ENCODE peak calls at places on chromosomes 12 and 14, in nine cellular contexts. X is transverse colon, U is right atrium auricular region, B is OCI-LY7, O is neuronal stem cell, W is aorta, M is psoas muscle, C is stomach, I is mammary epithelial cell. Q is an unnamed sample.

GRCh38 chr14:73462078-73462715 is 3.9 kb upstream of the NUMB start:
- DNase-seq in X (peak; percentile 88), U (peak; percentile 61), B (no peak), O (no peak), W (peak; percentile 60), M (no peak), C (peak; percentile 92), I (no peak), Q (peak; percentile 58)

GRCh38 chr12:114430306-114430705 is 24.4 kb upstream of the TBX5 start:
- DNase-seq in X (no peak), U (no peak), B (no peak), O (no peak), W (no peak), M (no peak), C (no peak), I (no peak), Q (no peak)

GRCh38 chr12:54526800-54527630 is 22.4 kb upstream of the PDE1B start:
- DNase-seq in X (peak; percentile 25), U (no peak), B (peak; percentile 47), O (peak; percentile 75), W (no peak), M (peak; percentile 22), C (peak; percentile 39), I (peak; percentile 14), Q (no peak)

GRCh38 chr12:9635014-9635413 is 27.3 kb upstream of the KLRB1 start:
- DNase-seq in X (no peak), U (no peak), B (no peak), O (no peak), W (no peak), M (no peak), C (no peak), I (no peak), Q (no peak)

GRCh38 chr14:75041613-75042012 is 9.7 kb downstream of the MLH3 start:
- DNase-seq in X (peak; percentile 46), U (no peak), B (no peak), O (no peak), W (no peak), M (no peak), C (no peak), I (peak; percentile 28), Q (no peak)

GRCh38 chr12:45651029-45651428 is 78.5 kb upstream of the ARID2 start:
- DNase-seq in X (no peak), U (no peak), B (no peak), O (no peak), W (no peak), M (no peak), C (no peak), I (no peak), Q (no peak)

GRCh38 chr12:125983094-125983783 is 918.0 kb downstream of the AACS start:
- DNase-seq in X (peak; percentile 9), U (no peak), B (no peak), O (peak; percentile 95), W (peak; percentile 54), M (no peak), C (peak; percentile 25), I (no peak), Q (peak; percentile 65)

GRCh38 chr14:36271939-36272907 is 48.2 kb downstream of the MBIP start:
- DNase-seq in X (peak; percentile 15), U (no peak), B (no peak), O (no peak), W (no peak), M (no peak), C (no peak), I (peak; percentile 52), Q (no peak)

GRCh38 chr12:106764738-106765137 is 9.7 kb upstream of the RIC8B start:
- DNase-seq in X (no peak), U (no peak), B (no peak), O (no peak), W (peak; percentile 54), M (no peak), C (no peak), I (no peak), Q (no peak)

DNA sequence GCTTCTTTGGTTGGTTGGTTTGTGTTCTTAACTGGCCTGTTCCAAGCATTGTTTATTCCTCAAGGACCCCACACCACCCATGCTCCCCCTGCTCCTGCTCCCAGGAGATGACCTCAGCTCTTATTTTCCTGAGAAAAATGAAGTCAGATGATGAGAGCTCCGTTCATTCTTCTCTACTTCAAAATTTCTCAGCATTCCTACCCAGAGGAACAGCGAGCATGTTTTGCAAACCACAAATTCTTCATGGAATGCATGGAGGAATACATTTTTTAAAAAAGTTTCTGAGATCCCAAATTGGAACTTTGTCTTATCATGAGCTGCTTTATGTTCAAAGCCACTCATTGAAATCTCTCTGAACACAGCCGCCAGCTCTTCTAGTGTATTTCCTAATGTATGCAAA is 44.9 kb downstream of the SYNE2 start:
- DNase-seq in X (no peak), U (no peak), B (no peak), O (no peak), W (no peak), M (no peak), C (no peak), I (no peak), Q (no peak)
- H3K4me1 ChIP-seq in X (peaks cover 19% of the 10 kb centered on the region), U (peaks cover 68% of the 10 kb centered on the region), B (peaks cover 4% of the 10 kb centered on the region), O (peaks cover 6% of the 10 kb centered on the region), W (peaks cover 3% of the 10 kb centered on the region), M (peaks cover 36% of the 10 kb centered on the region), C (peaks cover 33% of the 10 kb centered on the region), I (peaks cover 28% of the 10 kb centered on the region), Q (no peaks in the 10 kb centered on the region)

GRCh38 chr12:71666259-71666658 is 2.2 kb downstream of the THAP2 start:
- DNase-seq in X (no peak), U (no peak), B (no peak), O (no peak), W (no peak), M (no peak), C (no peak), I (no peak), Q (no peak)

GRCh38 chr12:71664411-71665108 is 459 bp downstream of the THAP2 start:
- DNase-seq in X (no peak), U (no peak), B (no peak), O (no peak), W (no peak), M (no peak), C (no peak), I (peak; percentile 16), Q (no peak)

GRCh38 chr12:71663561-71664410 is at the start of the genes THAP2 and ZFC3H1:
- DNase-seq in X (peak; percentile 94), U (peak; percentile 96), B (peak; percentile 99), O (peak; percentile 97), W (peak; percentile 96), M (peak; percentile 89), C (peak; percentile 94), I (peak; percentile 99), Q (peak; percentile 97)

GRCh38 chr12:71662861-71663560 is 637 bp downstream of the ZFC3H1 start:
- DNase-seq in X (peak; percentile 73), U (peak; percentile 70), B (peak; percentile 64), O (peak; percentile 54), W (peak; percentile 79), M (peak; percentile 65), C (peak; percentile 62), I (peak; percentile 88), Q (peak; percentile 68)

GRCh38 chr12:71665109-71665476 is 992 bp downstream of the THAP2 start:
- DNase-seq in X (no peak), U (no peak), B (no peak), O (no peak), W (no peak), M (no peak), C (peak; percentile 27), I (no peak), Q (no peak)
- H3K4me1 ChIP-seq in X (peaks cover 16% of the 10 kb centered on the region), U (peaks cover 29% of the 10 kb centered on the region), B (peaks cover 28% of the 10 kb centered on the region), O (peaks cover 2% of the 10 kb centered on the region), W (no peaks in the 10 kb centered on the region), M (peaks cover 27% of the 10 kb centered on the region), C (peaks cover 14% of the 10 kb centered on the region), I (peaks cover 13% of the 10 kb centered on the region), Q (peaks cover 7% of the 10 kb centered on the region)

DNA sequence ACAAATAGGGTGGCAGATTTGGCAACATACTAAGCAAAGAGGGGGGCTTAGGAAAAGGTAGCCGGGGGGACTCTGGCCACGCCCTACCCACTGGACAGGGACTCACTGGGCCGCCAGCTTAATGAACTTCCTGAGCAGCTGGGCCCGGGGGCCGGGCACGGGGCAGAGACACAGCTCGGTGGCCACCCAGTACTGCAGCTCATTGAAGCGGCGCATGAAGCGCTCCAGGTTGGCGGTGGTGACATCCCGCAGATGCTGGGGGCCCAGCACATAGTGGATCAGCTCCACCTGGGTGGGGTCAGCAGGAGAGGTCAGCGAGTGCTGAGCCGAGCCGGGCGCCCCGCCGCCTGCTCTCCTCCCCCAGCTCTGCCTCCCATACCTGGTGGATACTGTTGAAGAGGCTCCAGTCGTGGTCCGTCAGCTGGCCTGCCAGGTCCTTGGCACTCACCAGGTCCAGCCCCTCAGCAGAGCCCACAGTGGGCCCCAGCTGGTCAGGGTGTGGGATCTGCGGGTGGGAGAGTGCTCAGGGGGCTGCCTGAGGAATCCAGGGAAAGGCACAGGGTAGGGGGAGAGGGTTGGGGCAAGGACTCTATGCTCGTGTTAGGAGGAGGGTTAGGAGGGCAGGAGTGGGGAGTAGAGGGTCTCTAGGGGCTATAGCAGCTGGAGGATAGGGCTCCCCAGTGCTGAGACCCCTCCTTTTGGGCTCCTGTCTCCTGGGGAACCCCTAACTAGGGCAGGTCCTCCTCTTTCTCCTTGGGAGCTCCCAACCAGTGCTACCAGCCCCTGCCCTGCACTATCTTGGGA is 15.4 kb upstream of the ENDOU start:
- DNase-seq in X (peak; percentile 58), U (no peak), B (peak; percentile 62), O (no peak), W (no peak), M (no peak), C (no peak), I (no peak), Q (no peak)
- H3K4me1 ChIP-seq in X (peaks cover 17% of the 10 kb centered on the region), U (peaks cover 73% of the 10 kb centered on the region), B (peaks cover 30% of the 10 kb centered on the region), O (peaks cover 24% of the 10 kb centered on the region), W (peaks cover 1% of the 10 kb centered on the region), M (peaks cover 23% of the 10 kb centered on the region), C (peaks cover 34% of the 10 kb centered on the region), I (peaks cover 21% of the 10 kb centered on the region), Q (peaks cover 5% of the 10 kb centered on the region)

GRCh38 chr12:27552886-27553560 is 29.0 kb downstream of the PPFIBP1 start:
- DNase-seq in X (no peak), U (no peak), B (no peak), O (no peak), W (no peak), M (no peak), C (no peak), I (peak; percentile 64), Q (no peak)

GRCh38 chr12:27550653-27550975 is 26.6 kb downstream of the PPFIBP1 start:
- DNase-seq in X (no peak), U (no peak), B (no peak), O (no peak), W (no peak), M (no peak), C (no peak), I (peak; percentile 61), Q (no peak)

GRCh38 chr12:27551172-27551840 is 27.3 kb downstream of the PPFIBP1 start:
- DNase-seq in X (no peak), U (no peak), B (no peak), O (no peak), W (no peak), M (no peak), C (no peak), I (no peak), Q (no peak)

GRCh38 chr12:27554003-27554402 is 30.0 kb downstream of the PPFIBP1 start:
- DNase-seq in X (no peak), U (no peak), B (no peak), O (no peak), W (no peak), M (no peak), C (no peak), I (no peak), Q (no peak)

DNA sequence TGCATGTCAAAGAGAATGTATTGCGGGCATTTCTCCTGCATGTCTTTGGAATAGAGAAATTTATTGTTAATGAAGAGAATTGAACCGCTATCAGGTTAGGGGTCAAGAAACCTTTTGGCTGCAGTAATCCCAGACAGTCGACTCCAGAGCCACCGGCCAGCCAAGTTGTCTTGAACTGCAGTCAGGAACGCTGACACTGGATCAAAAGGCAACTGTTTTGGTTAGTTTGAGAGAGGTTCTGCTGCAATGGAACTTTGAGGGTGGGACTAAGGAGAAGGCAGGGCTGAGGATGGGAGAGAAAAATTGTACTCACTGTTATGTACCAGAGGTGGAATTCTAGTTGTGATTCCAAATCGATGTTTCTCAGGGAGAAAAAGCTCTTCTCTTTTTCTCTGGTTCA is 28.2 kb downstream of the PPFIBP1 start:
- DNase-seq in X (no peak), U (no peak), B (no peak), O (no peak), W (no peak), M (no peak), C (no peak), I (no peak), Q (no peak)
- H3K4me1 ChIP-seq in X (peaks cover 14% of the 10 kb centered on the region), U (peaks cover 100% of the 10 kb centered on the region), B (no peaks in the 10 kb centered on the region), O (no peaks in the 10 kb centered on the region), W (peaks cover 7% of the 10 kb centered on the region), M (peaks cover 90% of the 10 kb centered on the region), C (peaks cover 25% of the 10 kb centered on the region), I (peaks cover 82% of the 10 kb centered on the region), Q (peaks cover 33% of the 10 kb centered on the region)

Q was measured in Caco-2.